ENCODE peak calls at places on chromosomes 6 and 20, in seven cellular contexts. Y is nephron progenitor cell, O is tibial artery, U is lower lobe of right lung, B is IMR-90, N is natural killer cell, L is A549. C is an unnamed sample.

GRCh38 chr6:94478178-94479140 is 1059.1 kb upstream of the EPHA7 start:
- DNase-seq in U (no peak), Y (no peak), O (no peak), L (no peak), N (no peak), B (no peak), C (no peak)

GRCh38 chr6:40556023-40556422 is 31.1 kb downstream of the LRFN2 start:
- DNase-seq in U (no peak), L (no peak), N (no peak), B (no peak), Y (no peak), O (no peak), C (no peak)

GRCh38 chr6:26268659-26269402 is 96.2 kb upstream of the BTN3A2 start:
- DNase-seq in B (peak), U (no peak), N (no peak), O (no peak), Y (peak), L (no peak), C (peak)

GRCh38 chr6:75412937-75413662 is 80.5 kb downstream of the FILIP1 start:
- DNase-seq in Y (no peak), B (peak), L (peak), N (no peak), U (no peak), O (no peak), C (no peak)

GRCh38 chr20:235891-236290 is 8.8 kb downstream of the DEFB129 start:
- DNase-seq in U (no peak), N (no peak), L (peak), O (no peak), Y (no peak), B (no peak), C (no peak)

GRCh38 chr6:3566812-3567211 is 110.0 kb upstream of the SLC22A23 start:
- DNase-seq in O (no peak), L (no peak), B (peak), N (no peak), U (no peak), Y (no peak), C (no peak)

GRCh38 chr6:44016131-44016870 is 111.0 kb downstream of the MRPL14 start:
- DNase-seq in L (no peak), B (peak), Y (no peak), N (no peak), O (peak), U (no peak), C (no peak)

GRCh38 chr6:15509335-15509933 is 153.4 kb downstream of the DTNBP1 start:
- DNase-seq in O (peak), Y (no peak), B (peak), L (no peak), N (no peak), U (no peak), C (no peak)

GRCh38 chr6:21747441-21747840 is 153.9 kb downstream of the SOX4 start:
- DNase-seq in N (no peak), B (no peak), Y (no peak), U (no peak), O (no peak), L (no peak), C (no peak)

GRCh38 chr20:62274332-62275262 is 28.2 kb upstream of the ADRM1 start:
- DNase-seq in Y (peak), B (no peak), O (no peak), L (no peak), U (no peak), N (no peak), C (no peak)

GRCh38 chr20:38987777-38988176 is 25.6 kb downstream of the DHX35 start:
- DNase-seq in O (no peak), N (no peak), L (no peak), Y (no peak), U (no peak), B (no peak), C (no peak)

GRCh38 chr20:56839791-56840190 is 210.7 kb downstream of the TFAP2C start:
- DNase-seq in B (no peak), N (no peak), Y (no peak), O (no peak), L (no peak), U (no peak), C (no peak)

GRCh38 chr6:124389127-124389526 is 573.1 kb upstream of the RNF217 start:
- DNase-seq in O (no peak), Y (no peak), L (no peak), N (no peak), B (no peak), U (no peak), C (no peak)

GRCh38 chr6:137001287-137001976 is 43.3 kb downstream of the IL20RA start:
- DNase-seq in N (no peak), L (peak), B (no peak), U (no peak), O (no peak), Y (peak), C (no peak)

GRCh38 chr6:70686548-70687133 is 19.0 kb downstream of the SMAP1 start:
- DNase-seq in O (no peak), U (no peak), N (no peak), Y (no peak), B (peak), L (peak), C (no peak)

GRCh38 chr6:167588181-167588919 is 238.4 kb upstream of the AFDN start:
- DNase-seq in Y (no peak), U (no peak), B (no peak), O (no peak), N (no peak), L (no peak), C (no peak)

GRCh38 chr6:113358063-113358583 is 499.0 kb upstream of the MARCKS start:
- DNase-seq in N (no peak), O (no peak), Y (no peak), B (no peak), L (no peak), U (no peak), C (no peak)

GRCh38 chr6:6915219-6915618 is 192.5 kb upstream of the RREB1 start:
- DNase-seq in N (no peak), Y (no peak), B (no peak), L (peak), O (no peak), U (no peak), C (no peak)

GRCh38 chr6:134701301-134701700 is 248.6 kb downstream of the ALDH8A1 start:
- DNase-seq in O (no peak), B (no peak), Y (no peak), N (no peak), U (no peak), L (no peak), C (no peak)

GRCh38 chr6:20008081-20008480 is 170.9 kb downstream of the ID4 start:
- DNase-seq in N (no peak), B (no peak), Y (no peak), U (no peak), L (no peak), O (no peak), C (no peak)

GRCh38 chr6:3977875-3978711 is 100.8 kb downstream of the FAM217A start:
- DNase-seq in Y (peak), O (no peak), U (no peak), B (peak), L (peak), N (no peak), C (no peak)

GRCh38 chr20:45404438-45404837 is 3.7 kb upstream of the DBNDD2 start:
- DNase-seq in U (no peak), Y (no peak), B (no peak), L (no peak), O (no peak), N (no peak), C (no peak)

GRCh38 chr6:3615391-3616380 is 135.8 kb downstream of the PXDC1 start:
- DNase-seq in U (no peak), L (no peak), N (no peak), O (no peak), Y (no peak), B (no peak), C (no peak)

GRCh38 chr20:53621482-53622246 is 28.0 kb upstream of the ZNF217 start:
- DNase-seq in N (no peak), Y (no peak), U (no peak), B (peak), O (peak), L (peak), C (no peak)

GRCh38 chr6:43842231-43842794 is 72.3 kb downstream of the VEGFA start:
- DNase-seq in O (no peak), U (no peak), N (no peak), B (peak), Y (no peak), L (no peak), C (no peak)

GRCh38 chr20:41854765-41855164 is 236.6 kb upstream of the CHD6 start:
- DNase-seq in L (peak), Y (no peak), N (no peak), O (no peak), U (no peak), B (no peak), C (no peak)

GRCh38 chr20:57714409-57715267 is 4.8 kb upstream of the PMEPA1 start:
- DNase-seq in B (peak), U (no peak), Y (no peak), N (no peak), O (peak), L (peak), C (no peak)

DNA sequence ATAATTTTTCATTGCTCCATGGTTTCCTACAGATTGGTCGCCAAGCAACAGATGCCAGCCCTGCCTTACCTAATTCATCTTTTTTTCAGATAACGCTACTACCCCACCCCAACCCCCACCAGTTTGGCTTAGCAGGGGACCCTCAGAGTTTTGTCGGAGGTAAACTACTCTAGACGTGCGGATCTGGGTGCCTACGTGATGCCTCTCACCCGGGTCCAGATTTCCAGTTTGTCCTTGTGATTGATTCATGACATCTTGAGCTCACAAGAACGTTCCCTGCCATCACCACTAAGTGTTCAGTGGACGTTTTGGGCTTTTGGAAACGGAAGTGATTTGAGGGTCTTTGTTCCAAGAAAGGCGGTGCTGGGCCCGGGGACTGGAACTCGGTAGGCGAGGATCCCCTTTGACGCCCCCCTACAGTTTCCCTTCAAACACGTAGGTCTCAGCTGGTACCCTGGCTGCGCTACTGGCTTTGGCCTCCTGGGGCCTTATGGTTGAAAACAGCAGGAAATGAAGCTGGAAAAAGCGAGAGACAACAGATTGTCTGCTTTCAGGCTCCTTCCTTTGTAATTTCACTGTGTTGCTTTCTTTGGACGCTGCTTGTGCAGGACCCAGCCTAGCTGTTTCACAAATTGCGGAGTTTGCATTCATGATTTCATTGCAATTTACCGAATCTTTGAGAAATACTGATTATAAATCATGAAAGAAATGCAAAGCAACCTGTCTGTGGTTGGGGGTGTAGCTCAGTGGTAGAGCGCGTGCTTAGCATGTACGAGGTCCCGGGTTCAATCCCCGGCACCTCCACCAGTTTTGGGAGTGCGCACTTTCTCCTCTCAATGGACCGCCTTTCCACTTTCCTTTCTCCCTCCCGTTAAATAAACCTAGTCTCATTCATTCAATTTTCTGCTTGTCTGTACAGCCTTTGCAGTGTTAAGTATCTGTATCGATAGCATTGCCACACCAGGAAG is 81.0 kb downstream of the GPX5 start:
- DNase-seq in B (peak), O (no peak), L (peak), N (no peak), U (no peak), Y (peak), C (no peak)
- TF ChIP-seq CTCF in B (peak), O (no peak), L (peak), N (no peak), U (no peak), Y (peak), C (peak)

GRCh38 chr6:168606722-168607121 is 165.7 kb downstream of the SMOC2 start:
- DNase-seq in L (no peak), B (no peak), N (no peak), O (no peak), U (no peak), Y (no peak), C (no peak)

GRCh38 chr6:168603234-168603633 is 162.2 kb downstream of the SMOC2 start:
- DNase-seq in O (peak), B (no peak), Y (no peak), U (no peak), L (no peak), N (no peak), C (no peak)

GRCh38 chr6:168608113-168608400 is 167.1 kb downstream of the SMOC2 start:
- DNase-seq in N (no peak), U (no peak), B (no peak), O (no peak), L (no peak), Y (no peak), C (no peak)

GRCh38 chr6:168607272-168608112 is 166.5 kb downstream of the SMOC2 start:
- DNase-seq in B (no peak), L (no peak), O (no peak), U (peak), N (no peak), Y (peak), C (no peak)

GRCh38 chr6:168605964-168606363 is 165.0 kb downstream of the SMOC2 start:
- DNase-seq in Y (no peak), O (peak), U (no peak), N (no peak), B (no peak), L (no peak), C (no peak)
- TF ChIP-seq CTCF in Y (no peak), O (no peak), U (no peak), N (no peak), B (no peak), L (no peak), C (peak)

DNA sequence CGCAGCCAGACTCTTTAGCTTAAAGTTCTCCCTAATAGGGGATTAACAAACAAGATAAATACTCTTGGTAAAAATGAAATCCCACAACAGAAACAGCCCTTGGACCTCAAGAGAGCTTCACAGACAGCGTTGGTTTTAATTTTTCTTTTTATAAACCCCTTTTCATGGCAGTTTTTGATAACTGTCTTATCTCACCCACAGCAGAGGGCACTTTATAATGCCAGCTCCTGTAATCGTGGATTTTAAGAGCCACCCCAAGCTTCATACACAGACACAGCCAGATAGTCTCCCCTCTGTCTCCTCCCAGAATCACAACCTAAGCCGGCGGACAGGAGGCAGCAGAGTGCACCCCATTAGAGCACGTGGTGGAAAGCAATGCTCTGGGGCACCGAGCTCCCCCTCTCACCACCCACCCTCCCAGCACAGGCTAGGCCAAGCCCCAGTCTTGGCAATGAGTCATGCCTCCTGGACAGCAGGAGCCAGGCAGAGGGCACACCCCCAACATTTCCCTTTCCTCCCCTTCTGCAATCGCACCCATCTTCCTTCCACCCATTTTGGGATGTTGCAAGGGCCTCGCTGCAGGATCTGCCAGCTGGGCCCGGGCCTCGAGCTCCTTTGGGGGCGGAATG is 2.5 kb downstream of the JAG1 start:
- DNase-seq in B (peak), U (peak), L (peak), Y (peak), N (peak), O (peak), C (peak)
- TF ChIP-seq CTCF in B (peak), U (peak), L (peak), Y (peak), N (peak), O (peak), C (peak)

DNA sequence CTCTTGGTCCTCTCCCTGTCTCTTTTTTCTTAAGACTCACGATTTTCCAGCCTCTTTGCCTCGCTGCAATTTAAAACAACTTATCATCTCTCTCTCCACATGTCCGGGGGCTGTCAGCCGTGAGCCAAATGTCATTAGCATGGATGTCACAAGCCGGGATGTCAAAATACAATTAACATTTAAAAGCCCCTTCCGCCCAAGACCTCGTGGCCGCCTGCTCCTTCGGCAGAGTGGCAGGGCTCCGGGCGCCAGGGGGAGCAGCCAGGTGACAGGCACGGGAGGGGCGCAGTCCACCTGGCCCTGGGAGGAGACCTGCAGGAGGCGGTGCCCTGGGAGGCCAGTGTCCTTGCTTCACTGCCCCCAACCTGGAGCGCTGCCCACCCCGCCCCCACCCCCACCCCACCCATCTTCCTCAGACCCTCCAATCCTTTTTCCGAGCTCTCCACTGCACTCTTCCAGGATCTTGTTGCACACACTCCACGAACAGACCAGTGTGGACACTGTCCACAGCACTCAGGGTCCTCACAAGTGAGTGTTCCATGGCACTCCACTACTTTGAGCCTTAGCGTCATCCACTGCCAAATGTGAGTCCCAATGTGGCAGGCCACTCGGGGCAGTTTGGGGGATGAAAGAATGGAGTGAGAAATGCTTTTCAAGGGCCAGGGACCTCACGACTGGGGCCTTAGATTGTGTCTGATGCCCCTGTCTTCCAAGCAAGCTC is 5.6 kb upstream of the GRM4 start:
- DNase-seq in N (no peak), L (no peak), O (peak), U (no peak), B (no peak), Y (no peak), C (no peak)
- TF ChIP-seq CTCF in N (no peak), L (no peak), O (no peak), U (no peak), B (no peak), Y (no peak), C (peak)

GRCh38 chr6:17494177-17494576 is 100.8 kb downstream of the CAP2 start:
- DNase-seq in O (no peak), L (no peak), Y (no peak), U (no peak), B (no peak), N (no peak), C (no peak)
- TF ChIP-seq CTCF in O (no peak), L (no peak), Y (no peak), U (no peak), B (no peak), N (no peak), C (no peak)

GRCh38 chr20:34706912-34707784 is 3.0 kb downstream of the TP53INP2 start:
- DNase-seq in O (no peak), Y (no peak), U (no peak), B (no peak), N (no peak), L (no peak), C (no peak)

GRCh38 chr20:34704177-34705007 is at the start of gene TP53INP2:
- DNase-seq in L (peak), N (peak), Y (peak), B (peak), O (peak), U (peak), C (peak)

GRCh38 chr20:34705008-34705382 is 851 bp downstream of the TP53INP2 start:
- DNase-seq in O (no peak), N (no peak), B (no peak), U (no peak), Y (no peak), L (no peak), C (no peak)

GRCh38 chr20:34706022-34706875 is 2.1 kb downstream of the TP53INP2 start:
- DNase-seq in L (no peak), O (no peak), B (no peak), Y (no peak), N (no peak), U (no peak), C (no peak)

GRCh38 chr20:34705383-34706021 is 1.4 kb downstream of the TP53INP2 start:
- DNase-seq in Y (no peak), B (peak), U (no peak), O (peak), L (peak), N (no peak), C (no peak)
- TF ChIP-seq CTCF in Y (no peak), B (peak), U (no peak), O (no peak), L (peak), N (no peak), C (peak)

GRCh38 chr6:10420546-10421507 is 6.0 kb upstream of the TFAP2A start:
- DNase-seq in U (no peak), Y (peak), B (no peak), L (no peak), N (no peak), O (no peak), C (peak)
- TF ChIP-seq CTCF in U (no peak), Y (peak), B (no peak), L (no peak), N (no peak), O (no peak), C (peak)

GRCh38 chr20:30284533-30284932 is 972.9 kb upstream of the DEFB115 start:
- DNase-seq in U (no peak), Y (no peak), B (no peak), L (no peak), N (no peak), O (no peak), C (no peak)

GRCh38 chr20:30281584-30282197 is 975.8 kb upstream of the DEFB115 start:
- DNase-seq in N (no peak), O (no peak), L (no peak), U (no peak), B (no peak), Y (no peak), C (no peak)

GRCh38 chr20:30286157-30286556 is 971.3 kb upstream of the DEFB115 start:
- DNase-seq in U (no peak), O (no peak), L (no peak), B (no peak), N (no peak), Y (no peak), C (no peak)
- TF ChIP-seq CTCF in U (no peak), O (no peak), L (no peak), B (no peak), N (no peak), Y (no peak), C (no peak)